ENCODE peak calls at places on chromosomes 13 and 19, in eight cellular contexts. A is transverse colon, I is breast epithelium, L is Peyer's patch, Y is A549, F is mammary epithelial cell, N is right cardiac atrium, T is PC-3. O is an unnamed sample. For H3K9me3, the result is how much of the 10 kb centered on the place peaks cover.

GRCh38 chr13:22332411-22332810 is 661.5 kb downstream of the FGF9 start:
- DNase-seq in A (no peak), I (no peak), L (no peak), Y (no peak), F (no peak), N (no peak), T (no peak), O (no peak)

GRCh38 chr13:99484405-99484981 is 16.8 kb upstream of the TM9SF2 start:
- DNase-seq in A (no peak), I (no peak), L (no peak), Y (no peak), F (peak), N (no peak), T (no peak), O (no peak)

GRCh38 chr19:583198-583967 is 6.3 kb upstream of the HCN2 start:
- DNase-seq in A (no peak), I (no peak), L (no peak), Y (no peak), F (no peak), N (no peak), T (no peak), O (no peak)

GRCh38 chr13:80132741-80133601 is 208.0 kb downstream of the SPRY2 start:
- DNase-seq in A (peak), I (no peak), L (peak), Y (peak), F (peak), N (peak), T (peak), O (no peak)

GRCh38 chr19:30082168-30082567 is 140.1 kb downstream of the URI1 start:
- DNase-seq in A (no peak), I (no peak), L (peak), Y (no peak), F (no peak), N (no peak), T (no peak), O (no peak)

GRCh38 chr19:8333771-8334457 is 9.1 kb downstream of the KANK3 start:
- DNase-seq in A (no peak), I (no peak), L (no peak), Y (no peak), F (no peak), N (no peak), T (no peak), O (no peak)

GRCh38 chr13:87678353-87678752 is 7.2 kb downstream of the SLITRK5 start:
- DNase-seq in A (no peak), I (no peak), L (no peak), Y (no peak), F (no peak), N (no peak), T (no peak), O (no peak)

GRCh38 chr13:52696566-52696965 is 43.1 kb downstream of the CNMD start:
- DNase-seq in A (no peak), I (no peak), L (no peak), Y (no peak), F (no peak), N (no peak), T (no peak), O (no peak)

GRCh38 chr19:36140289-36141038 is 598 bp downstream of the CAPNS1 start:
- DNase-seq in A (peak), I (no peak), L (no peak), Y (peak), F (peak), N (peak), T (peak), O (no peak)

GRCh38 chr13:109745702-109746101 is 40.7 kb downstream of the IRS2 start:
- DNase-seq in A (no peak), I (no peak), L (no peak), Y (no peak), F (no peak), N (no peak), T (no peak), O (no peak)

GRCh38 chr19:19459707-19460251 is 54.3 kb downstream of the GATAD2A start:
- DNase-seq in A (peak), I (no peak), L (no peak), Y (no peak), F (no peak), N (peak), T (peak), O (no peak)

GRCh38 chr13:106455777-106456176 is 79.7 kb downstream of the EFNB2 start:
- DNase-seq in A (no peak), I (no peak), L (no peak), Y (no peak), F (no peak), N (no peak), T (no peak), O (no peak)

GRCh38 chr19:11949201-11949600 is 15.6 kb upstream of the ZNF763 start:
- DNase-seq in A (no peak), I (no peak), L (no peak), Y (no peak), F (no peak), N (no peak), T (no peak), O (no peak)

GRCh38 chr19:11944656-11945055 is 19.7 kb downstream of the ZNF700 start:
- DNase-seq in A (no peak), I (no peak), L (no peak), Y (no peak), F (no peak), N (no peak), T (no peak), O (no peak)

GRCh38 chr19:11948646-11949045 is 16.2 kb upstream of the ZNF763 start:
- DNase-seq in A (no peak), I (no peak), L (no peak), Y (no peak), F (no peak), N (no peak), T (no peak), O (no peak)

DNA sequence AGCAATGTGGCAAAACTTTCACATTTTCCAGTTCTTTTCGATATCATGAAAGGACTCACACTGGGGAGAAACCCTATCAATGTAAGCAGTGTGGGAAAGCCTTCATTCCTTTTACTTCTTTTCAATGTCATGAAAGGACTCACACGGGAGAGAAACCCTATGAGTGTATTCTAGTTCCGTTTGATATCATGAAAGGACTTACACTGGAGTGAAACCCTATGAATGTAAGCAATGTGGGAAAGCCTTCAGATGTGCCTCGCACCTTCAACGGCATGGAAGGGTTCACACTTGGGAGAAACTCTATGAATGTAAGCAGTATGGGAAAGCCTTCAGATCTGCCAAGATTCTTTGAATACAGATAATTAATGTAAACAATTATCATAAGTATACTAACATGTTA is 14.5 kb upstream of the ZNF763 start:
- DNase-seq in A (no peak), I (no peak), L (no peak), Y (no peak), F (no peak), N (no peak), T (no peak), O (no peak)
- H3K9me3 ChIP-seq in A (half or more), I (half or more), L (half or more), Y (under half), F (half or more), N (under half), T (half or more), O (half or more)

DNA sequence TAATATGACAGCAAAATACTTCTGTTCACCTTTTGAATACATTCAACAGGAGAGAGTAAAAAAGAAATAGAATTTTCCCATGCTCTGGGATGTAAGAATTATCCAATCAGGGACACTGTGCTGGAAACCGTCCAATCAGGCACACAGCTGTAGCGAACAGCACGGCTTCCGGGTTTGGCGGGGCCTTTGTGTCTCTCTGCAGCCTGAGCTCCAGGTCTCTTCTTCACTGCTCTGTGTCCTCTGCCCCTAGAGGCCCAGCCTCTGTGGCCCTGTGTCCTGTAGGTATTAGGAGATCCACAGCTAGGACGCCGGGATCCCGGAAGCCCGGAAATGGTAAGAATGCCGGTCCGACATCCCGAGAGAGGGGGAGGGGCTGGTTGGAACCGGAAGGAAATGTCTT is 92.7 kb downstream of the ZNF737 start:
- DNase-seq in A (no peak), I (no peak), L (no peak), Y (no peak), F (no peak), N (no peak), T (no peak), O (no peak)
- H3K9me3 ChIP-seq in A (under half), I (under half), L (under half), Y (under half), F (under half), N (under half), T (under half), O (under half)

GRCh38 chr19:56476093-56476492 is 1.1 kb downstream of the ZNF667 start:
- DNase-seq in A (no peak), I (no peak), L (no peak), Y (no peak), F (no peak), N (no peak), T (no peak), O (no peak)
- H3K9me3 ChIP-seq in A (under half), I (half or more), L (under half), Y (half or more), F (under half), N (under half), T (half or more), O (under half)

DNA sequence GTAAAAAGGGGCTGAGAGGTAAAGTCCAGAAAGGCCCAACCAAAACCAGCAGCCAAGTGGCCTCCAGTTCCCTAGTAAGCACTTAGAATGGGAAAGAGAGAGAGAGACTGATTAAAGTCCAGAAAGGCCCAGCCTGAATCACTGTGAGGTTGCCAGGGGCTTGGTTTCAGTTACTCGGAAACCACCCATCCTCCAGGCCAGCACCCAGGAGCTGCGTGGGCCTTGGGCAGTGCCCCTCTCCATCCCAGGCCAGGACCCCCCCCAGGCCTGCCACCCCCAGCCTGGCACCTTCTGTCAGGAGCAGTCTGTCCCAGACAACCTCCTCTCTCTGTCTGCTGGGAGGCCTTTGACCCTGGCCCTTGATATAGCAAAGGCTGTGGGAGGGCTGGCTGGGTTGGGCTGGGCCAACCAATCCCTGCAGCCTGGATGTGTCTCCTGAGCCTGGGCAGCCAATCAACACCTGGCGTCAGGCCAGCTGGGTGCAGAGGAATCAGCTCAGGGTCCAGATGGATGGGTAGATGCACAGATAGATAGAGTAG is at the start of gene CYP4F2:
- DNase-seq in A (peak), I (no peak), L (peak), Y (no peak), F (no peak), N (no peak), T (no peak), O (no peak)
- H3K9me3 ChIP-seq in A (under half), I (under half), L (under half), Y (under half), F (under half), N (under half), T (under half), O (under half)

GRCh38 chr19:40023969-40024368 is 27.1 kb downstream of the ZNF546 start:
- DNase-seq in A (no peak), I (no peak), L (no peak), Y (no peak), F (no peak), N (no peak), T (no peak), O (no peak)

GRCh38 chr19:40026597-40026970 is 29.4 kb downstream of the ZNF780B start:
- DNase-seq in A (no peak), I (no peak), L (no peak), Y (no peak), F (no peak), N (no peak), T (no peak), O (no peak)

DNA sequence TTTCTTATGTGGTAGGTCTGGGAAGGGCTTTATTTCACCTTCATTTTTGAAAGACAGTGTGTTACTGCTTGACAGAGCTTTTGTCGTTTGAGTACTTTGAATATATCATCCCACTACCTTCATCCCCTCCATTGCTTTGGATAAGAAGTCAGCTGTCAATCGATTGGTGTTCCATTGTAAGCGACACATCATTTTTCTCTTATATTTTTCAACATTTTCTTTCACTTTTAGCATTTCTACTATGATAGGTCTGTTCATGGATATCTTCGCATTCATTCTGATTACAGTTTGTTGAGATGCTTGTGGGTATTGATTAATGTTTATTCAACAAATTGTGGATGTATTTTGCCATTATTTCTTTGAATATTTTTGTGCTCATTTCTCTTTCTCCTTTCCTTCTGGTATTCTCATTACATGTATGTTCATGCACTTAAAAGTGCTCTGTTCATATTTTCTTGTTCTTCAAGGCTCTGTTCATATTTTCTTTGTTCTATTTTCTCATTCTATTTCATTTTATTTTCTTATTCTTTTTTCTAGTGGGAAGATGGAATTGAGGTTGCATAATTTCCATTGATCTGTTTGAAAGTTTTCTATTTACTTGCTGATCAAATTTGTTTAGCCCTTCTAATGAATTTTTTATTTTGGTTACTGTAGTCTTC is 29.2 kb downstream of the ZNF546 start:
- DNase-seq in A (no peak), I (no peak), L (no peak), Y (no peak), F (no peak), N (no peak), T (no peak), O (no peak)
- H3K9me3 ChIP-seq in A (half or more), I (half or more), L (under half), Y (half or more), F (under half), N (under half), T (under half), O (under half)

DNA sequence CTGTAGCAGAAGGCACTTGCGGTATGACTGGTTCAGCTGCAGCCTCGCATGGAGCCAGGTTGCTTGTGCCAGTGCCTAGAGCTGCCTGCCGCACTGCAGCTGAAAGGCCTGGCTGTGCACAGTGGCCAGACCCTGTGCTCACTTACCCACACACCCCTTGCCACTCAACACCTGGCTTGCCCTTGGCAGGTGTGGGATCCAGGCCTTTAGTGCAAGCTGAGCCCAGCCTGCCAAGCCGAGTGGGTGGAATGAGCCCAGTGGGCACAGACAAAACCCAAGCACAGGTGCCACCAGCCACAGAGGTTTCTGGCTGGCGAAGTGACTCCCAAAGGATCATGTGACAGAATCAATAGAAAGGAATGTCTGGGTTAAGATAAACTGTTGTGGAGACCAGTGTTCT is 19.5 kb downstream of the LIG4 start:
- DNase-seq in A (no peak), I (no peak), L (no peak), Y (no peak), F (no peak), N (no peak), T (no peak), O (no peak)
- H3K9me3 ChIP-seq in A (under half), I (under half), L (under half), Y (under half), F (under half), N (under half), T (under half), O (under half)

GRCh38 chr19:57786906-57787305 is 17.4 kb downstream of the ZNF586 start:
- DNase-seq in A (no peak), I (no peak), L (no peak), Y (no peak), F (no peak), N (no peak), T (no peak), O (no peak)

GRCh38 chr19:57788114-57788692 is 18.7 kb downstream of the ZNF586 start:
- DNase-seq in A (no peak), I (no peak), L (no peak), Y (no peak), F (no peak), N (no peak), T (no peak), O (no peak)

GRCh38 chr19:57786286-57786685 is 16.8 kb downstream of the ZNF586 start:
- DNase-seq in A (no peak), I (no peak), L (no peak), Y (no peak), F (no peak), N (no peak), T (no peak), O (no peak)

DNA sequence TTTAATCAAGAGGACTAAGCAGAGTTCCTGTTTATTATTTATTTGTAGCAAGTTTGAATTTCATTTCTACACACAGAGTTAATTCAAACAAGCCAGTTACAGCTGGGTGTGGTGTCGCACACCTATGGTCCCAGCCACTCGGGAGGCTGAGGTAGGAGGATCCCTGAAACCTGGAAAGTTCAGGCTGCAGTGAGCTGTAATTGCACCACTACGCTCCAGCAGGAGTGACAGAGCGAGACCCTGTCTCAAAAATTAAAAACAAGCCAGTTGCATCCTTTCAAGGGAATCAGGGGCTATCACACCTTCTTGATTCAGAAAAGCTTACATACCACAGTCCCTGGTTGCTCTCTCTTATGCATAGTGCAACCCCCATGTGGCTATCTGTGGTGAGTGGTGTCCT is 19.8 kb downstream of the ZNF586 start:
- DNase-seq in A (no peak), I (no peak), L (no peak), Y (no peak), F (no peak), N (no peak), T (no peak), O (no peak)
- H3K9me3 ChIP-seq in A (under half), I (half or more), L (under half), Y (half or more), F (under half), N (under half), T (under half), O (under half)

GRCh38 chr13:95676775-95677563 is at the start of gene DNAJC3:
- DNase-seq in A (peak), I (peak), L (peak), Y (peak), F (peak), N (peak), T (peak), O (peak)

GRCh38 chr13:95676100-95676774 is 702 bp upstream of the DNAJC3 start:
- DNase-seq in A (peak), I (no peak), L (no peak), Y (peak), F (peak), N (no peak), T (peak), O (no peak)

DNA sequence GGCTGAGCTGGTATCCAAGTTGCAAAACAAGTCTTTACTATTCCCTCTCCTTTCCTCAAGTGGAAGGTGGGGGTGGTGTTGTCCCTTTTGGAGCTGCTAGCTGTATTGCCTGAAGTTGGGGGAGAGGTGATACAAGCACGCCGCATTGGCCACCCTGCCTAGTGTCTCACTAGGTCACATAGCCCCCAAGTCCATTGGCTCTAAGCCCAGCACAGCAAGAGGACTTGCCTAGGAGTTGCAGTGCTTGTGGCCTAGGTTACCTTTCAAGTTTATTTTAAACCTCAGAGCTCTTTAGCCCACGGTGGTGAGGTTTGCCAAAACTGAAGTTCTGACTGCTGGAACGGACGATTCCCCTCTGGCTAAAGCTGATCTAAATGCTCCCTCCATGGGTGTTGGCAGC is 5.3 kb upstream of the DNAJC3 start:
- DNase-seq in A (no peak), I (no peak), L (no peak), Y (no peak), F (no peak), N (no peak), T (no peak), O (no peak)
- H3K9me3 ChIP-seq in A (under half), I (half or more), L (under half), Y (under half), F (under half), N (under half), T (under half), O (under half)

O was measured in T-helper 17 cell.